ENCODE peak calls at places on chromosomes 4 and X, in seven cellular contexts. One of them, this sample, is unnamed.

GRCh38 chr4:113810906-113811305 is 49.4 kb upstream of the CAMK2D start:
- DNase-seq in heart right ventricle: no peak
- DNase-seq in IMR-90: peak; percentile 78
- DNase-seq in tibial artery: no peak
- DNase-seq in CD4-positive, alpha-beta memory T cell: no peak
- DNase-seq in neuronal stem cell: no peak
- DNase-seq in mucosa of descending colon: no peak
- DNase-seq in this sample: no peak

GRCh38 chrX:21658152-21658737 is at the start of gene KLHL34:
- DNase-seq in neuronal stem cell: no peak
- DNase-seq in tibial artery: no peak
- DNase-seq in heart right ventricle: no peak
- DNase-seq in CD4-positive, alpha-beta memory T cell: peak; percentile 5
- DNase-seq in IMR-90: no peak
- DNase-seq in mucosa of descending colon: peak; percentile 28
- DNase-seq in this sample: no peak

GRCh38 chr4:116702949-116703348 is 382.4 kb downstream of the TRAM1L1 start:
- DNase-seq in mucosa of descending colon: no peak
- DNase-seq in heart right ventricle: no peak
- DNase-seq in neuronal stem cell: no peak
- DNase-seq in tibial artery: no peak
- DNase-seq in IMR-90: no peak
- DNase-seq in CD4-positive, alpha-beta memory T cell: no peak
- DNase-seq in this sample: peak; percentile 21

GRCh38 chrX:76279007-76279406 is 106.1 kb downstream of the PBDC1 start:
- DNase-seq in CD4-positive, alpha-beta memory T cell: peak; percentile 41
- DNase-seq in tibial artery: no peak
- DNase-seq in neuronal stem cell: peak; percentile 39
- DNase-seq in IMR-90: peak; percentile 47
- DNase-seq in mucosa of descending colon: peak; percentile 62
- DNase-seq in heart right ventricle: no peak
- DNase-seq in this sample: peak; percentile 60

GRCh38 chrX:130100180-130100579 is 10.1 kb downstream of the ELF4 start:
- DNase-seq in IMR-90: no peak
- DNase-seq in mucosa of descending colon: peak; percentile 66
- DNase-seq in CD4-positive, alpha-beta memory T cell: no peak
- DNase-seq in heart right ventricle: peak; percentile 63
- DNase-seq in neuronal stem cell: no peak
- DNase-seq in tibial artery: peak; percentile 88
- DNase-seq in this sample: no peak

GRCh38 chrX:33194876-33195433 is 16.4 kb downstream of the DMD start:
- DNase-seq in neuronal stem cell: no peak
- DNase-seq in mucosa of descending colon: no peak
- DNase-seq in heart right ventricle: no peak
- DNase-seq in IMR-90: peak; percentile 33
- DNase-seq in CD4-positive, alpha-beta memory T cell: no peak
- DNase-seq in tibial artery: no peak
- DNase-seq in this sample: no peak

GRCh38 chr4:1795304-1796195 is 2.5 kb downstream of the FGFR3 start:
- DNase-seq in CD4-positive, alpha-beta memory T cell: no peak
- DNase-seq in tibial artery: no peak
- DNase-seq in heart right ventricle: no peak
- DNase-seq in neuronal stem cell: no peak
- DNase-seq in mucosa of descending colon: peak; percentile 78
- DNase-seq in IMR-90: no peak
- DNase-seq in this sample: no peak

GRCh38 chrX:22520128-22520828 is 247.6 kb downstream of the CBLL2 start:
- DNase-seq in mucosa of descending colon: no peak
- DNase-seq in CD4-positive, alpha-beta memory T cell: no peak
- DNase-seq in heart right ventricle: no peak
- DNase-seq in tibial artery: no peak
- DNase-seq in IMR-90: no peak
- DNase-seq in neuronal stem cell: no peak
- DNase-seq in this sample: no peak

GRCh38 chr4:186826866-186827541 is 103.3 kb upstream of the FAT1 start:
- DNase-seq in CD4-positive, alpha-beta memory T cell: no peak
- DNase-seq in heart right ventricle: no peak
- DNase-seq in IMR-90: peak; percentile 56
- DNase-seq in tibial artery: no peak
- DNase-seq in mucosa of descending colon: no peak
- DNase-seq in neuronal stem cell: no peak
- DNase-seq in this sample: no peak

GRCh38 chr4:93827272-93827947 is 1.1 kb upstream of the ATOH1 start:
- DNase-seq in neuronal stem cell: peak; percentile 38
- DNase-seq in tibial artery: no peak
- DNase-seq in CD4-positive, alpha-beta memory T cell: no peak
- DNase-seq in mucosa of descending colon: peak; percentile 61
- DNase-seq in heart right ventricle: no peak
- DNase-seq in IMR-90: no peak
- DNase-seq in this sample: no peak

GRCh38 chr4:174490356-174490969 is 31.8 kb downstream of the HPGD start:
- DNase-seq in mucosa of descending colon: no peak
- DNase-seq in tibial artery: no peak
- DNase-seq in CD4-positive, alpha-beta memory T cell: no peak
- DNase-seq in IMR-90: peak; percentile 0
- DNase-seq in neuronal stem cell: no peak
- DNase-seq in heart right ventricle: no peak
- DNase-seq in this sample: peak; percentile 42

GRCh38 chr4:48030470-48030869 is 13.9 kb downstream of the NIPAL1 start:
- DNase-seq in IMR-90: no peak
- DNase-seq in neuronal stem cell: no peak
- DNase-seq in CD4-positive, alpha-beta memory T cell: no peak
- DNase-seq in tibial artery: no peak
- DNase-seq in mucosa of descending colon: no peak
- DNase-seq in heart right ventricle: no peak
- DNase-seq in this sample: no peak

GRCh38 chrX:66760648-66761047 is 121.8 kb upstream of the EDA2R start:
- DNase-seq in CD4-positive, alpha-beta memory T cell: no peak
- DNase-seq in IMR-90: no peak
- DNase-seq in heart right ventricle: no peak
- DNase-seq in tibial artery: no peak
- DNase-seq in mucosa of descending colon: no peak
- DNase-seq in neuronal stem cell: no peak
- DNase-seq in this sample: peak; percentile 11

GRCh38 chrX:39577206-39577605 is 520.6 kb downstream of the BCOR start:
- DNase-seq in tibial artery: no peak
- DNase-seq in mucosa of descending colon: no peak
- DNase-seq in IMR-90: no peak
- DNase-seq in neuronal stem cell: no peak
- DNase-seq in heart right ventricle: no peak
- DNase-seq in CD4-positive, alpha-beta memory T cell: no peak
- DNase-seq in this sample: no peak

GRCh38 chr4:142781114-142781513 is 65.0 kb downstream of the INPP4B start:
- DNase-seq in IMR-90: peak; percentile 3
- DNase-seq in tibial artery: no peak
- DNase-seq in heart right ventricle: no peak
- DNase-seq in neuronal stem cell: no peak
- DNase-seq in CD4-positive, alpha-beta memory T cell: no peak
- DNase-seq in mucosa of descending colon: no peak
- DNase-seq in this sample: no peak

DNA sequence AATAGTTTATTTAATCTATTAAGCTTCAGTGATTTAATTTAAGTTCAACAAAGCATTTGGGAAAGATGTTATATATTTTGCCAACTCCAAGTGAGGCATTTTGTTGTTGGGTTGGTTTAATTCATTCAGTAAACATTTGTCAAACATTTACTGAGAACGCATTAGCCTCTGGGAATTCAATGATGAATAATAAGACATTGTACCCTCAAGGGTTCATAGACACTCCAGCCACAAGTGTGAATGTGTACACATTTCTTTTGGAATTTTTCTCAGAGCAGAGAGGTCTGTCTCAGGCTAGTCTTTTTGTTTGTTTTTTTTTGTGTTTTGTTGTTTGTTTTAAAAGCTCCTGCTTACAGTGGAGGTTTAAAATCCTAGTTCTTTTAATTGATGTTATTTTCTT is 203.9 kb downstream of the SOWAHB start:
- DNase-seq in mucosa of descending colon: no peak
- DNase-seq in CD4-positive, alpha-beta memory T cell: no peak
- DNase-seq in tibial artery: no peak
- DNase-seq in heart right ventricle: no peak
- DNase-seq in neuronal stem cell: no peak
- DNase-seq in IMR-90: no peak
- DNase-seq in this sample: no peak
- H3K4me1 ChIP-seq in mucosa of descending colon: no peaks in the 10 kb centered on the region
- H3K4me1 ChIP-seq in CD4-positive, alpha-beta memory T cell: peaks cover 11% of the 10 kb centered on the region
- H3K4me1 ChIP-seq in tibial artery: no peaks in the 10 kb centered on the region
- H3K4me1 ChIP-seq in heart right ventricle: peaks cover 9% of the 10 kb centered on the region
- H3K4me1 ChIP-seq in neuronal stem cell: peaks cover 32% of the 10 kb centered on the region
- H3K4me1 ChIP-seq in IMR-90: peaks cover 21% of the 10 kb centered on the region
- H3K4me1 ChIP-seq in this sample: peaks cover 61% of the 10 kb centered on the region

DNA sequence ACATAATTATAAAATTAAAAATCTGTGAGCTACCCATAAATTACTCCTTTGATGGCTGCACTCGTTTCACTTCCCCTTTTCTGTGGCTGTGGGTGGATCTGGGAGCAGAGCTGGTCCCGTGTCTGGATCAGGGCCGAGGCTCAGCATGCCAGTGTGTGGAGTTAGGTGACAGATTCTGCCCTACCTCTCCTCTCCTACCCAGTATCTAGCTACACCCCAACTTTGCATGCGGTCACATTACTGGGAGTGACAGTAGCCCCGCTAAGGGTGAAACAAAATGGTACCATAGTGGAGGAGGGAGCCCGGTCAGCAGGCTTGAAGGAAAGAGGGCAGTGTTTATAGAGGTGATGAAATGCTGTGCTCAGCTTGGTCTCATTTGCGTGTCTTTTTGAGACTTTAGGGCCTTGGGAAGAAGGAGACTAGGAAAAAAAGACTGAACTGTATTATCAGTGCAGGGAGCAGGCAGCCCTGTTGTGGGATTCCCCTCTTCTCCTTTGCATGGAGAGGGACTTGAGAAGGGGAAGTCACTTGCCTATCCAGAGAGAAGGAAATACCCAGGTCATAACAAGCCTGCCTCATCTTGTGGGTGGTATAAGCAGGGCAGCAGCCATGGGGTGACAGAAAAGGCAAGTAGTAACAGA is 48.4 kb downstream of the ARHGAP10 start:
- DNase-seq in neuronal stem cell: no peak
- DNase-seq in CD4-positive, alpha-beta memory T cell: no peak
- DNase-seq in mucosa of descending colon: peak; percentile 35
- DNase-seq in IMR-90: no peak
- DNase-seq in tibial artery: no peak
- DNase-seq in heart right ventricle: no peak
- DNase-seq in this sample: peak; percentile 48
- H3K4me1 ChIP-seq in neuronal stem cell: no peaks in the 10 kb centered on the region
- H3K4me1 ChIP-seq in CD4-positive, alpha-beta memory T cell: peaks cover 11% of the 10 kb centered on the region
- H3K4me1 ChIP-seq in mucosa of descending colon: no peaks in the 10 kb centered on the region
- H3K4me1 ChIP-seq in IMR-90: peaks cover 22% of the 10 kb centered on the region
- H3K4me1 ChIP-seq in tibial artery: no peaks in the 10 kb centered on the region
- H3K4me1 ChIP-seq in heart right ventricle: peaks cover 51% of the 10 kb centered on the region
- H3K4me1 ChIP-seq in this sample: peaks cover 33% of the 10 kb centered on the region

GRCh38 chr4:6894528-6895498 is 14.8 kb upstream of the TBC1D14 start:
- DNase-seq in IMR-90: no peak
- DNase-seq in neuronal stem cell: no peak
- DNase-seq in CD4-positive, alpha-beta memory T cell: no peak
- DNase-seq in mucosa of descending colon: no peak
- DNase-seq in heart right ventricle: no peak
- DNase-seq in tibial artery: no peak
- DNase-seq in this sample: no peak

GRCh38 chr4:6894086-6894478 is 15.5 kb upstream of the TBC1D14 start:
- DNase-seq in neuronal stem cell: no peak
- DNase-seq in heart right ventricle: no peak
- DNase-seq in mucosa of descending colon: no peak
- DNase-seq in IMR-90: no peak
- DNase-seq in CD4-positive, alpha-beta memory T cell: no peak
- DNase-seq in tibial artery: no peak
- DNase-seq in this sample: no peak

GRCh38 chr4:6898763-6899162 is 10.9 kb upstream of the TBC1D14 start:
- DNase-seq in neuronal stem cell: no peak
- DNase-seq in IMR-90: no peak
- DNase-seq in mucosa of descending colon: peak; percentile 16
- DNase-seq in heart right ventricle: no peak
- DNase-seq in CD4-positive, alpha-beta memory T cell: no peak
- DNase-seq in tibial artery: no peak
- DNase-seq in this sample: no peak

GRCh38 chr4:6893449-6894085 is 16.1 kb upstream of the TBC1D14 start:
- DNase-seq in heart right ventricle: no peak
- DNase-seq in neuronal stem cell: no peak
- DNase-seq in tibial artery: no peak
- DNase-seq in IMR-90: peak; percentile 86
- DNase-seq in CD4-positive, alpha-beta memory T cell: no peak
- DNase-seq in mucosa of descending colon: peak; percentile 82
- DNase-seq in this sample: no peak

DNA sequence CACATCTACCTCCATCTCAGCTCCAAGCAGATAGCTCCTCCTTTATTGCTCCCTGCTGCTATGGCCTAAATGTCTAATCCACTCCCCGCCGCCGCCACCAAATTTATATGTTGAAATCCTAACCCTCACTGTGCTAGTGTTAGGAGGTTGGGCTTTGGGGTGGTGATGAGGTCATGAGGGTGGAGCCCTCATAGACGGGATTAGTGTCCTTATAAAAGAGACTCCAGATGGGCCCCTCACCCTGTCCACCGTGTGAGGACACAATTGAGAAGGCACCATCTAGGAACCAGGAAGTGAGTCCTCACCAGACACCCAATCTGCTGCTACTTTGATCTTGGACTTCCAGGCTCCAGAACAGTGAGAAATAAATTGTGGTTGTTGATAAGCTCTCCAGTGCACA is 13.6 kb upstream of the TBC1D14 start:
- DNase-seq in heart right ventricle: no peak
- DNase-seq in IMR-90: no peak
- DNase-seq in mucosa of descending colon: no peak
- DNase-seq in tibial artery: no peak
- DNase-seq in neuronal stem cell: no peak
- DNase-seq in CD4-positive, alpha-beta memory T cell: no peak
- DNase-seq in this sample: no peak
- H3K4me1 ChIP-seq in heart right ventricle: peaks cover 10% of the 10 kb centered on the region
- H3K4me1 ChIP-seq in IMR-90: peaks cover 24% of the 10 kb centered on the region
- H3K4me1 ChIP-seq in mucosa of descending colon: peaks cover 27% of the 10 kb centered on the region
- H3K4me1 ChIP-seq in tibial artery: no peaks in the 10 kb centered on the region
- H3K4me1 ChIP-seq in neuronal stem cell: peaks cover 5% of the 10 kb centered on the region
- H3K4me1 ChIP-seq in CD4-positive, alpha-beta memory T cell: peaks cover 44% of the 10 kb centered on the region
- H3K4me1 ChIP-seq in this sample: no peaks in the 10 kb centered on the region

GRCh38 chr4:73404042-73404441 is at the start of gene ALB:
- DNase-seq in neuronal stem cell: no peak
- DNase-seq in mucosa of descending colon: no peak
- DNase-seq in CD4-positive, alpha-beta memory T cell: no peak
- DNase-seq in IMR-90: no peak
- DNase-seq in tibial artery: no peak
- DNase-seq in heart right ventricle: no peak
- DNase-seq in this sample: no peak
- H3K4me1 ChIP-seq in neuronal stem cell: no peaks in the 10 kb centered on the region
- H3K4me1 ChIP-seq in mucosa of descending colon: no peaks in the 10 kb centered on the region
- H3K4me1 ChIP-seq in CD4-positive, alpha-beta memory T cell: no peaks in the 10 kb centered on the region
- H3K4me1 ChIP-seq in IMR-90: no peaks in the 10 kb centered on the region
- H3K4me1 ChIP-seq in tibial artery: no peaks in the 10 kb centered on the region
- H3K4me1 ChIP-seq in heart right ventricle: no peaks in the 10 kb centered on the region
- H3K4me1 ChIP-seq in this sample: no peaks in the 10 kb centered on the region